ENCODE peak calls at places on chromosomes 5 and 9, in six cellular contexts. One of them, this sample, is unnamed.

GRCh38 chr9:35726876-35727438 is 5.0 kb downstream of the TLN1 start:
- DNase-seq in PC-9: no peak
- DNase-seq in endothelial cell of umbilical vein: peak
- DNase-seq in astrocyte: peak
- DNase-seq in fibroblast of lung: peak
- DNase-seq in hepatocyte: no peak
- DNase-seq in this sample: no peak

GRCh38 chr5:673837-674629 is 19.1 kb downstream of the TPPP start:
- DNase-seq in PC-9: no peak
- DNase-seq in astrocyte: no peak
- DNase-seq in endothelial cell of umbilical vein: no peak
- DNase-seq in fibroblast of lung: no peak
- DNase-seq in hepatocyte: no peak
- DNase-seq in this sample: no peak

GRCh38 chr9:128122809-128123175 is 4.7 kb downstream of the PTGES2 start:
- DNase-seq in hepatocyte: no peak
- DNase-seq in PC-9: no peak
- DNase-seq in astrocyte: no peak
- DNase-seq in fibroblast of lung: no peak
- DNase-seq in endothelial cell of umbilical vein: no peak
- DNase-seq in this sample: no peak

GRCh38 chr5:124634820-124635323 is 111.6 kb downstream of the ZNF608 start:
- DNase-seq in hepatocyte: no peak
- DNase-seq in fibroblast of lung: peak
- DNase-seq in endothelial cell of umbilical vein: no peak
- DNase-seq in astrocyte: peak
- DNase-seq in PC-9: peak
- DNase-seq in this sample: no peak

GRCh38 chr9:84447305-84447704 is 106.7 kb upstream of the SLC28A3 start:
- DNase-seq in hepatocyte: no peak
- DNase-seq in PC-9: peak
- DNase-seq in fibroblast of lung: no peak
- DNase-seq in endothelial cell of umbilical vein: no peak
- DNase-seq in astrocyte: no peak
- DNase-seq in this sample: no peak

GRCh38 chr9:33623658-33624586 is 99.9 kb downstream of the ANKRD18B start:
- DNase-seq in endothelial cell of umbilical vein: peak
- DNase-seq in fibroblast of lung: peak
- DNase-seq in hepatocyte: peak
- DNase-seq in astrocyte: peak
- DNase-seq in PC-9: peak
- DNase-seq in this sample: peak

GRCh38 chr5:154220625-154221024 is 30.1 kb downstream of the GALNT10 start:
- DNase-seq in fibroblast of lung: peak
- DNase-seq in PC-9: peak
- DNase-seq in astrocyte: peak
- DNase-seq in hepatocyte: no peak
- DNase-seq in endothelial cell of umbilical vein: peak
- DNase-seq in this sample: no peak

GRCh38 chr5:35371971-35372426 is 141.7 kb upstream of the PRLR start:
- DNase-seq in fibroblast of lung: no peak
- DNase-seq in PC-9: no peak
- DNase-seq in astrocyte: no peak
- DNase-seq in hepatocyte: peak
- DNase-seq in endothelial cell of umbilical vein: no peak
- DNase-seq in this sample: no peak

GRCh38 chr9:113541019-113541900 is 77.7 kb downstream of the RGS3 start:
- DNase-seq in endothelial cell of umbilical vein: peak
- DNase-seq in PC-9: no peak
- DNase-seq in astrocyte: peak
- DNase-seq in fibroblast of lung: peak
- DNase-seq in hepatocyte: peak
- DNase-seq in this sample: peak

GRCh38 chr5:93307557-93307956 is 273.5 kb downstream of the NR2F1-AS1 start:
- DNase-seq in PC-9: peak
- DNase-seq in fibroblast of lung: peak
- DNase-seq in hepatocyte: no peak
- DNase-seq in astrocyte: peak
- DNase-seq in endothelial cell of umbilical vein: peak
- DNase-seq in this sample: peak

GRCh38 chr5:131659841-131660240 is 24.8 kb upstream of the RAPGEF6 start:
- DNase-seq in PC-9: no peak
- DNase-seq in endothelial cell of umbilical vein: no peak
- DNase-seq in astrocyte: no peak
- DNase-seq in hepatocyte: no peak
- DNase-seq in fibroblast of lung: no peak
- DNase-seq in this sample: no peak

GRCh38 chr9:8766096-8766495 is 966.5 kb upstream of the DMAC1 start:
- DNase-seq in endothelial cell of umbilical vein: no peak
- DNase-seq in fibroblast of lung: no peak
- DNase-seq in astrocyte: no peak
- DNase-seq in hepatocyte: no peak
- DNase-seq in PC-9: no peak
- DNase-seq in this sample: no peak

GRCh38 chr9:91935066-91935729 is 14.8 kb downstream of the ROR2 start:
- DNase-seq in fibroblast of lung: no peak
- DNase-seq in astrocyte: no peak
- DNase-seq in endothelial cell of umbilical vein: no peak
- DNase-seq in hepatocyte: no peak
- DNase-seq in PC-9: no peak
- DNase-seq in this sample: no peak

GRCh38 chr5:96930589-96930988 is 5.3 kb upstream of the LNPEP start:
- DNase-seq in PC-9: no peak
- DNase-seq in astrocyte: no peak
- DNase-seq in hepatocyte: no peak
- DNase-seq in fibroblast of lung: no peak
- DNase-seq in endothelial cell of umbilical vein: no peak
- DNase-seq in this sample: no peak

GRCh38 chr9:14315754-14316573 is 2.0 kb upstream of the NFIB start:
- DNase-seq in astrocyte: no peak
- DNase-seq in endothelial cell of umbilical vein: peak
- DNase-seq in PC-9: no peak
- DNase-seq in fibroblast of lung: peak
- DNase-seq in hepatocyte: peak
- DNase-seq in this sample: no peak

GRCh38 chr9:93207860-93208734 is 24.2 kb downstream of the WNK2 start:
- DNase-seq in PC-9: no peak
- DNase-seq in endothelial cell of umbilical vein: no peak
- DNase-seq in hepatocyte: no peak
- DNase-seq in astrocyte: no peak
- DNase-seq in fibroblast of lung: no peak
- DNase-seq in this sample: no peak

GRCh38 chr5:38808666-38809343 is 37.0 kb upstream of the OSMR start:
- DNase-seq in endothelial cell of umbilical vein: no peak
- DNase-seq in PC-9: no peak
- DNase-seq in astrocyte: no peak
- DNase-seq in fibroblast of lung: no peak
- DNase-seq in hepatocyte: no peak
- DNase-seq in this sample: no peak

GRCh38 chr5:26903469-26903868 is 134.9 kb downstream of the CDH9 start:
- DNase-seq in endothelial cell of umbilical vein: no peak
- DNase-seq in astrocyte: no peak
- DNase-seq in hepatocyte: no peak
- DNase-seq in fibroblast of lung: no peak
- DNase-seq in PC-9: no peak
- DNase-seq in this sample: no peak

GRCh38 chr5:153476767-153477166 is 13.7 kb upstream of the GRIA1 start:
- DNase-seq in astrocyte: peak
- DNase-seq in fibroblast of lung: peak
- DNase-seq in endothelial cell of umbilical vein: peak
- DNase-seq in PC-9: no peak
- DNase-seq in hepatocyte: peak
- DNase-seq in this sample: peak

GRCh38 chr5:74953961-74954720 is 88.0 kb upstream of the FAM169A start:
- DNase-seq in PC-9: peak
- DNase-seq in fibroblast of lung: peak
- DNase-seq in astrocyte: peak
- DNase-seq in endothelial cell of umbilical vein: no peak
- DNase-seq in hepatocyte: peak
- DNase-seq in this sample: no peak

GRCh38 chr9:111728617-111729366 is 65.9 kb downstream of the SHOC1 start:
- DNase-seq in PC-9: peak
- DNase-seq in astrocyte: peak
- DNase-seq in endothelial cell of umbilical vein: peak
- DNase-seq in hepatocyte: no peak
- DNase-seq in fibroblast of lung: peak
- DNase-seq in this sample: peak

GRCh38 chr5:126624534-126624933 is 23.8 kb downstream of the PHAX start:
- DNase-seq in astrocyte: peak
- DNase-seq in fibroblast of lung: peak
- DNase-seq in PC-9: peak
- DNase-seq in hepatocyte: no peak
- DNase-seq in endothelial cell of umbilical vein: peak
- DNase-seq in this sample: peak
- H3K4me3 ChIP-seq in astrocyte: peak
- H3K4me3 ChIP-seq in fibroblast of lung: no peak
- H3K4me3 ChIP-seq in PC-9: no peak
- H3K4me3 ChIP-seq in hepatocyte: no peak
- H3K4me3 ChIP-seq in endothelial cell of umbilical vein: no peak
- H3K4me3 ChIP-seq in this sample: no peak

GRCh38 chr5:133613184-133613583 is 843 bp upstream of the FSTL4 start:
- DNase-seq in astrocyte: no peak
- DNase-seq in PC-9: no peak
- DNase-seq in fibroblast of lung: no peak
- DNase-seq in endothelial cell of umbilical vein: no peak
- DNase-seq in hepatocyte: no peak
- DNase-seq in this sample: no peak
- TF ChIP-seq EZH2 in astrocyte: no peak
- TF ChIP-seq EZH2 in PC-9: no peak
- TF ChIP-seq EZH2 in fibroblast of lung: no peak
- TF ChIP-seq EZH2 in endothelial cell of umbilical vein: no peak
- TF ChIP-seq EZH2 in hepatocyte: no peak
- TF ChIP-seq EZH2 in this sample: no peak

DNA sequence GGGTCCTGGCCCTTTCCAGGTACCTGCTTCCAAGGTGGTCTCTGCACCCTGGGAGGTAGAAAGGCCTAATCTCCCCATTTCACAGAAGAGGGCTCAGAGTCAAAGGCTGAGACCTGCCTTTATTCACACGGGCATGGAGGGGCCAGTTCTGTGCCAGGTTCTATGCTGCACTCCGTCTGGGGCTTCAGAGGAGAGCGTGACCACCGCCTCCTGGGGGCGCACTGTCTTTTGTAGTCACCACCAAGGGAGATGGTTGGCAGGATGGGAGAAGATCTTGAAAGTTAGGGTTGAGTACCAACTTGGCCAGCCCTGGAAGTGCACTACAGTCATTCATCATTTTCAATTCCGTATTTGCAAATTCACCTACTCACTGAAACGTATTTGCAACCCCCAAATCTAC is 23.7 kb upstream of the PRDM12 start:
- DNase-seq in endothelial cell of umbilical vein: no peak
- DNase-seq in astrocyte: no peak
- DNase-seq in fibroblast of lung: no peak
- DNase-seq in hepatocyte: no peak
- DNase-seq in PC-9: no peak
- DNase-seq in this sample: no peak
- TF ChIP-seq CTCF in endothelial cell of umbilical vein: no peak
- TF ChIP-seq CTCF in astrocyte: no peak
- TF ChIP-seq CTCF in fibroblast of lung: no peak
- TF ChIP-seq CTCF in hepatocyte: no peak
- TF ChIP-seq CTCF in PC-9: no peak
- TF ChIP-seq CTCF in this sample: peak

GRCh38 chr5:135108992-135109391 is 75.0 kb upstream of the PITX1 start:
- DNase-seq in PC-9: no peak
- DNase-seq in endothelial cell of umbilical vein: no peak
- DNase-seq in astrocyte: no peak
- DNase-seq in hepatocyte: no peak
- DNase-seq in fibroblast of lung: no peak
- DNase-seq in this sample: no peak

GRCh38 chr5:135107101-135107500 is 73.1 kb upstream of the PITX1 start:
- DNase-seq in endothelial cell of umbilical vein: no peak
- DNase-seq in hepatocyte: no peak
- DNase-seq in astrocyte: no peak
- DNase-seq in fibroblast of lung: no peak
- DNase-seq in PC-9: no peak
- DNase-seq in this sample: no peak

GRCh38 chr5:135106610-135107009 is 72.6 kb upstream of the PITX1 start:
- DNase-seq in endothelial cell of umbilical vein: no peak
- DNase-seq in astrocyte: peak
- DNase-seq in fibroblast of lung: no peak
- DNase-seq in hepatocyte: no peak
- DNase-seq in PC-9: no peak
- DNase-seq in this sample: no peak

GRCh38 chr5:135107986-135108385 is 74.0 kb upstream of the PITX1 start:
- DNase-seq in astrocyte: no peak
- DNase-seq in hepatocyte: no peak
- DNase-seq in PC-9: no peak
- DNase-seq in endothelial cell of umbilical vein: no peak
- DNase-seq in fibroblast of lung: no peak
- DNase-seq in this sample: no peak

DNA sequence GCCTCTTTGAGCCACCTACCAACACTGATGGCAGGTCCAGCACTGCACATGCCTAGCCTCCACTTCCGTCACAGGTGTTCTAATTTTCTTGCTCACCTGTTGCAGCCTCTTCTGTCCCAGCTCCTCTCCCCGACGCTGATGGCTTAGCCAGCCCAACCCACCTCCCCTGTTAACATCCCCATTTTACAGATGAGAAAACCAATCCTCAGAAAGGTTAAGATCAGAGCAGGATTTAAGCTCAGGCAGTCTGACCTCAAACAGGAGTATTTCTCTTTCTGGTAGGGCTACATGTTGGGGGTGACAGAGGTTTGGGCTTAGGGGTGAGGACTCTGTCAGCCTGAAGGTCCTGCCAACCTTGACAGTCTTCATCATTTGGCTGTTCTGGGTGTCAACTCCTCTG is 74.5 kb upstream of the PITX1 start:
- DNase-seq in endothelial cell of umbilical vein: no peak
- DNase-seq in PC-9: no peak
- DNase-seq in fibroblast of lung: no peak
- DNase-seq in astrocyte: no peak
- DNase-seq in hepatocyte: no peak
- DNase-seq in this sample: no peak
- H3K4me3 ChIP-seq in endothelial cell of umbilical vein: no peak
- H3K4me3 ChIP-seq in PC-9: no peak
- H3K4me3 ChIP-seq in fibroblast of lung: no peak
- H3K4me3 ChIP-seq in astrocyte: no peak
- H3K4me3 ChIP-seq in hepatocyte: no peak
- H3K4me3 ChIP-seq in this sample: no peak

GRCh38 chr9:82805027-82805426 is 257.9 kb downstream of the RASEF start:
- DNase-seq in astrocyte: no peak
- DNase-seq in fibroblast of lung: no peak
- DNase-seq in PC-9: no peak
- DNase-seq in endothelial cell of umbilical vein: no peak
- DNase-seq in hepatocyte: no peak
- DNase-seq in this sample: no peak
- TF ChIP-seq EZH2 in astrocyte: no peak
- TF ChIP-seq EZH2 in fibroblast of lung: no peak
- TF ChIP-seq EZH2 in PC-9: no peak
- TF ChIP-seq EZH2 in endothelial cell of umbilical vein: no peak
- TF ChIP-seq EZH2 in hepatocyte: no peak
- TF ChIP-seq EZH2 in this sample: no peak